ENCODE peak calls at places on chromosomes 5 and 9, in seven cellular contexts. D, I, F, A, J, L and S are unnamed samples.

GRCh38 chr9:78073722-78074121 is 42.1 kb upstream of the GNAQ start:
- DNase-seq in L (no peak), F (no peak), A (no peak), D (no peak), I (no peak), J (no peak), S (no peak)

GRCh38 chr5:178069909-178070308 is 43.4 kb upstream of the N4BP3 start:
- DNase-seq in A (peak), I (no peak), F (peak), L (no peak), D (no peak), J (peak), S (no peak)

GRCh38 chr5:125775896-125776295 is 647.3 kb upstream of the GRAMD2B start:
- DNase-seq in F (no peak), J (no peak), L (no peak), I (no peak), A (no peak), D (no peak), S (no peak)

GRCh38 chr5:91061946-91062586 is 321.1 kb downstream of the ARRDC3 start:
- DNase-seq in A (no peak), J (no peak), L (no peak), D (no peak), I (no peak), F (no peak), S (no peak)

GRCh38 chr5:149376711-149377447 is 2.2 kb downstream of the IL17B start:
- DNase-seq in A (no peak), J (no peak), D (no peak), L (no peak), I (no peak), F (no peak), S (no peak)

GRCh38 chr5:150723845-150724244 is 23.0 kb upstream of the RBM22 start:
- DNase-seq in D (no peak), J (no peak), A (no peak), F (no peak), I (no peak), L (no peak), S (no peak)

GRCh38 chr5:36198281-36198680 is 43.4 kb downstream of the NADK2 start:
- DNase-seq in L (no peak), F (no peak), D (no peak), I (no peak), A (no peak), J (no peak), S (no peak)

GRCh38 chr5:160083501-160083900 is 35.7 kb downstream of the PWWP2A start:
- DNase-seq in F (no peak), J (no peak), A (no peak), L (no peak), D (no peak), I (no peak), S (no peak)

GRCh38 chr9:100092066-100092465 is 6.7 kb downstream of the ERP44 start:
- DNase-seq in L (no peak), I (no peak), F (no peak), J (no peak), A (no peak), D (no peak), S (no peak)

GRCh38 chr5:55172051-55172899 is 702 bp downstream of the CDC20B start:
- DNase-seq in J (peak), D (peak), F (peak), L (peak), A (no peak), I (no peak), S (peak)

GRCh38 chr9:93814561-93814960 is 140.6 kb downstream of the BARX1 start:
- DNase-seq in J (no peak), A (peak), F (no peak), D (no peak), I (no peak), L (peak), S (no peak)

GRCh38 chr9:137531099-137531765 is 19.0 kb downstream of the PNPLA7 start:
- DNase-seq in J (no peak), I (no peak), A (no peak), L (no peak), D (no peak), F (no peak), S (no peak)

GRCh38 chr9:33113799-33114547 is 37.5 kb upstream of the SMU1 start:
- DNase-seq in I (no peak), J (no peak), D (no peak), L (no peak), A (no peak), F (no peak), S (no peak)

GRCh38 chr5:151678146-151678545 is 8.6 kb downstream of the SPARC start:
- DNase-seq in A (no peak), I (no peak), J (no peak), F (no peak), L (no peak), D (no peak), S (no peak)

GRCh38 chr5:19172926-19173425 is 815.0 kb downstream of the CDH18 start:
- DNase-seq in F (no peak), D (no peak), L (no peak), I (no peak), J (no peak), A (no peak), S (no peak)

GRCh38 chr5:116543501-116543900 is 31.1 kb downstream of the SEMA6A start:
- DNase-seq in F (no peak), I (no peak), L (no peak), J (no peak), A (no peak), D (no peak), S (no peak)

GRCh38 chr9:6780690-6781089 is 22.9 kb downstream of the KDM4C start:
- DNase-seq in F (no peak), D (no peak), I (no peak), A (no peak), L (no peak), J (no peak), S (no peak)
- TF ChIP-seq TAF1 in F (no peak), D (no peak), I (no peak), A (no peak), L (no peak), J (no peak), S (no peak)

GRCh38 chr5:158079097-158079496 is 220.2 kb upstream of the CLINT1 start:
- DNase-seq in L (no peak), I (no peak), J (no peak), A (no peak), F (no peak), D (no peak), S (no peak)

GRCh38 chr5:158074597-158074991 is 215.6 kb upstream of the CLINT1 start:
- DNase-seq in A (no peak), D (no peak), I (no peak), J (no peak), L (no peak), F (no peak), S (no peak)

GRCh38 chr5:158080112-158080511 is 221.2 kb upstream of the CLINT1 start:
- DNase-seq in I (no peak), A (peak), J (no peak), F (no peak), D (no peak), L (no peak), S (no peak)

GRCh38 chr5:158070855-158071254 is 211.9 kb upstream of the CLINT1 start:
- DNase-seq in F (no peak), J (no peak), L (no peak), I (no peak), A (no peak), D (no peak), S (no peak)

GRCh38 chr5:158074992-158075769 is 216.2 kb upstream of the CLINT1 start:
- DNase-seq in A (peak), D (no peak), F (peak), I (peak), L (peak), J (peak), S (peak)
- TF ChIP-seq TAF1 in A (no peak), D (no peak), F (no peak), I (no peak), L (no peak), J (no peak), S (no peak)

DNA sequence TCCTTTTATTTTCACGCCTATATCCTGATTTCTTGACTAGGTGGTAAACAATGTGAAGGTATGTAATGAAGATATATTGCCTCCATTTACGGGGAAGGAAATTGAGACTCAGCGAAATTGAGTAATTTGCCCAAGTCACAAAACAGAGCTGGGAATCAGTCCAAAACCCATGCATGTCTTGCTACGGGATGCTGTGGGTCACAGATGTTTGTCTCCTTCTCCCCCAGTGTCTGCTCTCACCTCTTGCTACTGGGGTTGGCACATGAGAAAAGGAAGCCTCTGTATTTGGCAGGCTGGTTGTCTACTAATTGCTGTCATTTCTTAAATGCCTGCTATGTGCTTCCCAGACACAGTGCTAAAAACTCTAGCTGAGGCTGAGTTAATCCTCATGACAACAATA is 53.7 kb upstream of the TEX48 start:
- DNase-seq in A (no peak), J (no peak), I (no peak), F (no peak), D (no peak), L (no peak), S (no peak)
- TF ChIP-seq TAF1 in A (no peak), J (no peak), I (no peak), F (no peak), D (no peak), L (no peak), S (no peak)

DNA sequence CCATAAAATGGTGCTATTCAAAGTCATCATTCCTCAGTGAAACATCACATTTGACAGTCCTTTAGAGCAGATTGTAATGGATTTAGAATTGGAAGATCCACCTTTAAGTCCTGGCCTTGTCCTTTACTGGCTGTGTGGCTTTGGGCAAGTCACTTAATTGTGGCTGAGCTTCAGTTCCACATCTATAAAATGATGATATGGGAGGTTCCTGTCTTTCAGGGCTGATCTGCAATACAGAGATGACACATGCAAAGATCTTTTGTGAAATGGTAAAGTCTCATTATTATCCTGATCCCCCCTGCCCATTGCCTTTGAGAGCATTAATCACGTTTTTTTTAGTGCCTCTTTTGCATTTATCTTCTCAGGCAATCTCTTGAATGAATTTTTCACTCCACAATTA is 58.2 kb downstream of the ZFAND5 start:
- DNase-seq in L (no peak), J (no peak), A (no peak), I (no peak), D (no peak), F (no peak), S (no peak)
- TF ChIP-seq TAF1 in L (no peak), J (no peak), A (no peak), I (no peak), D (no peak), F (no peak), S (no peak)

GRCh38 chr9:95506438-95506691 is 10.4 kb downstream of the PTCH1 start:
- DNase-seq in A (no peak), I (peak), F (peak), L (peak), D (no peak), J (no peak), S (no peak)

GRCh38 chr9:95507456-95508241 is 9.1 kb downstream of the PTCH1 start:
- DNase-seq in I (peak), F (peak), L (peak), A (peak), J (no peak), D (no peak), S (no peak)

GRCh38 chr9:95505676-95506437 is 10.9 kb downstream of the PTCH1 start:
- DNase-seq in L (peak), J (peak), D (no peak), F (peak), I (peak), A (peak), S (peak)

GRCh38 chr9:95508242-95508967 is 8.4 kb downstream of the PTCH1 start:
- DNase-seq in F (no peak), J (no peak), A (peak), L (peak), I (no peak), D (no peak), S (no peak)

DNA sequence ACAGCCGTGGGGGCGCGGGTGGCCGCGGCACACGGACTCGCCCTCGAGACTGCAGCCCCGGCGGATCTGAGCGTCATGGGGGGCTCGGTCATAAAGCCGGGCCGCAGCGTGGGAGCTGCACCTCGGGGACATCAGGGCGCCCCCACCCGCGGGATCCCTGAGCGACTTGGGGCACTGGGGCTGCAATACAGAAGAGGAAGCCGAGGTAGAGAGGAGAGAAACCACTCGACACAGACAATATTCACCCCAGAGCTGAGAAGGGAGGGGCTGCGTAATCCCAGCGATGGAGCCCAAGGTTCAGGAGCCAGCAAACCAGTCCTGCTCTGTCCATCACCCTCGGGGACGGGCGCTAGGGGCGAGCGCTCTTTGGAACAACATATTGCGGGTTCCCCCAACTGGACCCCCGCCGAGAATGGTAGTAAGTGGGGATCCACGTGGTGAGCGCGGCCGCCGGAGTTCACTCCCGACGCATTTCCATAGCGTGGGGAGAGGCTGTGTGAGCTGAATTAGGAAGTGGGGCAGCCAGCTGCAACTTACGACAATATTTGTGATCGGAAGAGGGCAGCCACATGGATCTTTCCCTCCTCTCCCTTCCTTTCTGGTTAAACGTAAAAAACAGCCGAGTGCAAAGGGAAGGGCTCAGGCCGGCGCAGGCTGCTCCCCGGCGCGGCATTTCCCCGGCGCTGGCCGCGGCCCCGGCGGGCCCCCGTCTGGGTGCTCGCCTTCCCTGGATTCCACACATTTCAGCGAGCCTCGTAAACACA is 9.9 kb downstream of the PTCH1 start:
- DNase-seq in D (no peak), J (peak), A (peak), F (peak), L (peak), I (peak), S (no peak)
- TF ChIP-seq TAF1 in D (no peak), J (peak), A (peak), F (peak), L (peak), I (no peak), S (no peak)